ENCODE peak calls at places on chromosomes 16 and 17, in seven cellular contexts. B, U, F, K, Q, G and E are unnamed samples.

GRCh38 chr16:30958164-30959083 is 870 bp downstream of the SETD1A start:
- DNase-seq in B (no peak), U (no peak), F (no peak), K (peak), Q (no peak), G (no peak), E (no peak)

GRCh38 chr17:78737332-78737731 is 44.7 kb downstream of the CYTH1 start:
- DNase-seq in B (no peak), U (peak), F (no peak), K (no peak), Q (no peak), G (no peak), E (peak)

GRCh38 chr16:51248217-51248616 is 97.1 kb upstream of the SALL1 start:
- DNase-seq in B (no peak), U (no peak), F (no peak), K (no peak), Q (no peak), G (no peak), E (no peak)

GRCh38 chr17:56110463-56111138 is 42.7 kb upstream of the ANKFN1 start:
- DNase-seq in B (no peak), U (no peak), F (no peak), K (no peak), Q (peak), G (no peak), E (no peak)

GRCh38 chr17:38557836-38558750 is 47.7 kb downstream of the SRCIN1 start:
- DNase-seq in B (peak), U (peak), F (peak), K (peak), Q (peak), G (peak), E (peak)

GRCh38 chr17:3861761-3862681 is 16.0 kb upstream of the NCBP3 start:
- DNase-seq in B (no peak), U (no peak), F (no peak), K (no peak), Q (no peak), G (no peak), E (no peak)

GRCh38 chr16:59179446-59180082 is 445.4 kb upstream of the GOT2 start:
- DNase-seq in B (no peak), U (no peak), F (no peak), K (no peak), Q (no peak), G (no peak), E (no peak)

GRCh38 chr16:87235810-87236515 is 81.2 kb downstream of the C16orf95 start:
- DNase-seq in B (no peak), U (no peak), F (no peak), K (no peak), Q (no peak), G (no peak), E (no peak)

GRCh38 chr16:20203277-20203676 is 124.0 kb downstream of the GP2 start:
- DNase-seq in B (no peak), U (no peak), F (no peak), K (no peak), Q (no peak), G (no peak), E (no peak)

GRCh38 chr17:8041249-8041928 is 2.5 kb downstream of the ALOX15B start:
- DNase-seq in B (peak), U (peak), F (no peak), K (no peak), Q (peak), G (peak), E (peak)

GRCh38 chr16:11909653-11910551 is 5.9 kb downstream of the GSPT1 start:
- DNase-seq in B (no peak), U (no peak), F (no peak), K (no peak), Q (no peak), G (no peak), E (no peak)

GRCh38 chr17:8142158-8142886 is 9.9 kb downstream of the PER1 start:
- DNase-seq in B (no peak), U (no peak), F (no peak), K (no peak), Q (no peak), G (no peak), E (no peak)

GRCh38 chr16:22816475-22816874 is 2.5 kb downstream of the HS3ST2 start:
- DNase-seq in B (no peak), U (no peak), F (no peak), K (no peak), Q (no peak), G (no peak), E (peak)

GRCh38 chr16:85554791-85555548 is 58.2 kb upstream of the GSE1 start:
- DNase-seq in B (peak), U (peak), F (peak), K (peak), Q (peak), G (peak), E (no peak)

GRCh38 chr17:50620848-50621247 is 13.8 kb upstream of the ABCC3 start:
- DNase-seq in B (no peak), U (no peak), F (no peak), K (no peak), Q (no peak), G (no peak), E (no peak)

GRCh38 chr17:1716076-1716911 is 6.1 kb upstream of the TLCD2 start:
- DNase-seq in B (peak), U (peak), F (peak), K (peak), Q (peak), G (peak), E (peak)

GRCh38 chr16:64983983-64984382 is 137.9 kb downstream of the CDH11 start:
- DNase-seq in B (peak), U (peak), F (no peak), K (no peak), Q (peak), G (no peak), E (peak)

GRCh38 chr17:8210761-8211458 is 535 bp upstream of the AURKB start:
- DNase-seq in B (no peak), U (no peak), F (no peak), K (no peak), Q (no peak), G (no peak), E (no peak)

GRCh38 chr17:8800656-8801055 is 1.5 kb upstream of the MFSD6L start:
- DNase-seq in B (no peak), U (no peak), F (no peak), K (no peak), Q (no peak), G (no peak), E (peak)

GRCh38 chr17:82615084-82616020 is 32.9 kb downstream of the WDR45B start:
- DNase-seq in B (no peak), U (no peak), F (no peak), K (no peak), Q (no peak), G (no peak), E (no peak)

GRCh38 chr16:30096862-30097563 is 1.0 kb upstream of the YPEL3 start:
- DNase-seq in B (no peak), U (no peak), F (no peak), K (no peak), Q (no peak), G (no peak), E (no peak)

GRCh38 chr17:48603959-48604769 is 622 bp downstream of the HOXB6 start:
- DNase-seq in B (no peak), U (no peak), F (no peak), K (peak), Q (no peak), G (no peak), E (no peak)

GRCh38 chr17:66855204-66855603 is 20.3 kb downstream of the CACNG5 start:
- DNase-seq in B (peak), U (no peak), F (peak), K (no peak), Q (no peak), G (peak), E (no peak)

GRCh38 chr17:751269-752001 is 629 bp downstream of the GEMIN4 start:
- DNase-seq in B (peak), U (peak), F (peak), K (peak), Q (peak), G (peak), E (no peak)

GRCh38 chr17:67442787-67443624 is 65.9 kb downstream of the PITPNC1 start:
- DNase-seq in B (no peak), U (no peak), F (no peak), K (no peak), Q (no peak), G (no peak), E (no peak)

GRCh38 chr16:54135361-54136275 is 151.0 kb downstream of the IRX3 start:
- DNase-seq in B (no peak), U (no peak), F (no peak), K (no peak), Q (no peak), G (no peak), E (peak)

GRCh38 chr17:278055-279028 is 74.3 kb downstream of the RPH3AL start:
- DNase-seq in B (no peak), U (no peak), F (no peak), K (no peak), Q (no peak), G (peak), E (no peak)

GRCh38 chr17:79131274-79131635 is 56.6 kb downstream of the ENGASE start:
- DNase-seq in B (no peak), U (no peak), F (no peak), K (no peak), Q (no peak), G (no peak), E (no peak)